ENCODE peak calls at places on chromosomes 5 and 9, in six cellular contexts. X is HEK293T; Z is progenitor cell of endocrine pancreas; O is renal cortical epithelial cell; D is nephron progenitor cell; T is CD4-positive, alpha-beta T cell. Y is an unnamed sample.

GRCh38 chr9:94056442-94056974 is 27.8 kb upstream of the PTPDC1 start:
- DNase-seq in X (no peak), Z (no peak), O (peak), D (no peak), T (no peak), Y (no peak)

GRCh38 chr5:453725-454481 is 10.9 kb downstream of the EXOC3 start:
- DNase-seq in X (no peak), Z (no peak), O (no peak), D (no peak), T (peak), Y (no peak)

GRCh38 chr9:68999393-69000105 is 14.4 kb downstream of the PRKACG start:
- DNase-seq in X (peak), Z (peak), O (peak), D (peak), T (peak), Y (peak)

GRCh38 chr9:87478211-87478992 is 19.3 kb upstream of the DAPK1 start:
- DNase-seq in X (no peak), Z (no peak), O (no peak), D (no peak), T (no peak), Y (no peak)

GRCh38 chr9:126702501-126703329 is 89.0 kb downstream of the LMX1B start:
- DNase-seq in X (peak), Z (peak), O (no peak), D (peak), T (peak), Y (peak)

GRCh38 chr9:124329393-124329792 is 71.6 kb downstream of the NEK6 start:
- DNase-seq in X (no peak), Z (no peak), O (no peak), D (no peak), T (no peak), Y (no peak)

GRCh38 chr5:11390369-11390768 is 513.9 kb downstream of the CTNND2 start:
- DNase-seq in X (no peak), Z (no peak), O (no peak), D (no peak), T (no peak), Y (no peak)

GRCh38 chr5:150298701-150299451 is 3.8 kb downstream of the ARSI start:
- DNase-seq in X (no peak), Z (no peak), O (peak), D (no peak), T (no peak), Y (no peak)

GRCh38 chr5:89098199-89098756 is 215.3 kb upstream of the MEF2C start:
- DNase-seq in X (no peak), Z (no peak), O (no peak), D (no peak), T (no peak), Y (no peak)

GRCh38 chr5:111973946-111974345 is 217.0 kb upstream of the NREP start:
- DNase-seq in X (no peak), Z (no peak), O (no peak), D (no peak), T (no peak), Y (no peak)

GRCh38 chr9:76342862-76343261 is 51.4 kb downstream of the RFK start:
- DNase-seq in X (no peak), Z (no peak), O (peak), D (no peak), T (no peak), Y (no peak)

GRCh38 chr5:109921735-109922395 is 232.1 kb downstream of the MAN2A1 start:
- DNase-seq in X (no peak), Z (no peak), O (no peak), D (no peak), T (peak), Y (peak)

GRCh38 chr5:73968246-73968645 is 342.2 kb downstream of the ARHGEF28 start:
- DNase-seq in X (no peak), Z (no peak), O (no peak), D (no peak), T (no peak), Y (no peak)

GRCh38 chr9:136762915-136763648 is 1.2 kb downstream of the LCN15 start:
- DNase-seq in X (peak), Z (peak), O (no peak), D (peak), T (no peak), Y (peak)

GRCh38 chr9:89361816-89362646 is 43.7 kb downstream of the SECISBP2 start:
- DNase-seq in X (no peak), Z (no peak), O (no peak), D (no peak), T (peak), Y (no peak)

Y was measured in T-helper 9 cell.